ENCODE peak calls at places on chromosomes 7 and 10, in nine cellular contexts. C is suprapubic skin, H is Right ventricle myocardium superior, Z is mesothelial cell of epicardium, F is Peyer's patch, R is EH, P is nucleus accumbens, N is GM03348, A is A549. V is an unnamed sample.

GRCh38 chr10:28722065-28722803 is 44.9 kb downstream of the BAMBI start:
- DNase-seq in C (no peak), H (peak; percentile 66), Z (no peak), F (no peak), R (peak; percentile 61), P (peak; percentile 69), N (peak; percentile 53), A (peak; percentile 31), V (peak; percentile 45)

GRCh38 chr10:5560142-5560843 is 35.5 kb downstream of the CALML3 start:
- DNase-seq in C (peak; percentile 27), H (no peak), Z (no peak), F (no peak), R (no peak), P (no peak), N (no peak), A (no peak), V (no peak)

GRCh38 chr7:154853063-154853726 is 149.7 kb downstream of the PAXIP1 start:
- DNase-seq in C (no peak), H (no peak), Z (no peak), F (no peak), R (no peak), P (no peak), N (no peak), A (no peak), V (no peak)

GRCh38 chr7:50782376-50783208 is at the start of gene GRB10:
- DNase-seq in C (no peak), H (peak; percentile 56), Z (no peak), F (no peak), R (peak; percentile 42), P (peak; percentile 79), N (peak; percentile 84), A (no peak), V (no peak)

GRCh38 chr10:4131407-4132215 is 346.6 kb upstream of the KLF6 start:
- DNase-seq in C (no peak), H (no peak), Z (no peak), F (no peak), R (peak; percentile 97), P (no peak), N (peak; percentile 77), A (peak; percentile 10), V (no peak)

GRCh38 chr7:98251251-98251843 is 685 bp downstream of the TECPR1 start:
- DNase-seq in C (no peak), H (peak; percentile 54), Z (no peak), F (peak; percentile 65), R (no peak), P (peak; percentile 35), N (no peak), A (no peak), V (peak; percentile 34)

GRCh38 chr10:132205650-132206376 is 19.1 kb downstream of the DPYSL4 start:
- DNase-seq in C (no peak), H (peak; percentile 48), Z (no peak), F (no peak), R (no peak), P (no peak), N (no peak), A (no peak), V (peak; percentile 16)

GRCh38 chr7:21580073-21580521 is 37.3 kb downstream of the DNAH11 start:
- DNase-seq in C (no peak), H (no peak), Z (no peak), F (no peak), R (peak; percentile 84), P (no peak), N (peak; percentile 30), A (peak; percentile 11), V (no peak)

GRCh38 chr10:89301231-89301630 is 615 bp upstream of the IFIT2 start:
- DNase-seq in C (no peak), H (no peak), Z (no peak), F (peak; percentile 50), R (peak; percentile 56), P (peak; percentile 22), N (peak; percentile 26), A (peak; percentile 13), V (no peak)

GRCh38 chr7:55309040-55309991 is 55.8 kb upstream of the LANCL2 start:
- DNase-seq in C (no peak), H (peak; percentile 43), Z (no peak), F (peak; percentile 22), R (peak; percentile 3), P (no peak), N (no peak), A (no peak), V (no peak)

GRCh38 chr7:92633211-92633906 is 43.2 kb upstream of the FAM133B start:
- DNase-seq in C (no peak), H (no peak), Z (no peak), F (no peak), R (peak; percentile 93), P (peak; percentile 17), N (peak; percentile 53), A (peak; percentile 79), V (peak; percentile 34)

GRCh38 chr7:24962418-24962962 is 17.5 kb downstream of the OSBPL3 start:
- DNase-seq in C (no peak), H (no peak), Z (no peak), F (no peak), R (no peak), P (no peak), N (no peak), A (no peak), V (no peak)

GRCh38 chr7:42994096-42994495 is 61.9 kb downstream of the MRPL32 start:
- DNase-seq in C (no peak), H (no peak), Z (no peak), F (no peak), R (no peak), P (no peak), N (no peak), A (no peak), V (no peak)

GRCh38 chr7:126842451-126842850 is 410.3 kb downstream of the GRM8 start:
- DNase-seq in C (no peak), H (no peak), Z (no peak), F (no peak), R (no peak), P (no peak), N (no peak), A (no peak), V (no peak)

GRCh38 chr10:110746254-110746826 is 102.2 kb downstream of the RBM20 start:
- DNase-seq in C (peak; percentile 72), H (no peak), Z (no peak), F (peak; percentile 45), R (peak; percentile 70), P (peak; percentile 52), N (peak; percentile 85), A (peak; percentile 66), V (peak; percentile 67)

GRCh38 chr7:27347261-27347610 is 104.6 kb downstream of the EVX1 start:
- DNase-seq in C (no peak), H (no peak), Z (no peak), F (no peak), R (no peak), P (peak; percentile 2), N (no peak), A (no peak), V (no peak)

GRCh38 chr7:40276061-40276460 is 141.3 kb downstream of the SUGCT start:
- DNase-seq in C (no peak), H (no peak), Z (no peak), F (no peak), R (no peak), P (no peak), N (no peak), A (no peak), V (no peak)

GRCh38 chr7:115634633-115635032 is 395.9 kb downstream of the TFEC start:
- DNase-seq in C (no peak), H (no peak), Z (no peak), F (no peak), R (no peak), P (no peak), N (no peak), A (peak; percentile 59), V (no peak)

GRCh38 chr7:151048911-151049463 is 656 bp downstream of the ASIC3 start:
- DNase-seq in C (no peak), H (no peak), Z (no peak), F (no peak), R (no peak), P (no peak), N (no peak), A (no peak), V (no peak)

GRCh38 chr10:62726142-62726541 is 78.4 kb upstream of the ADO start:
- DNase-seq in C (no peak), H (no peak), Z (no peak), F (no peak), R (no peak), P (no peak), N (no peak), A (no peak), V (no peak)

GRCh38 chr10:22816298-22816653 is 101.9 kb upstream of the PIP4K2A start:
- DNase-seq in C (no peak), H (no peak), Z (no peak), F (no peak), R (peak; percentile 96), P (no peak), N (peak; percentile 57), A (peak; percentile 70), V (peak; percentile 24)

GRCh38 chr10:5284311-5285057 is 80.3 kb upstream of the UCN3 start:
- DNase-seq in C (no peak), H (no peak), Z (no peak), F (no peak), R (peak; percentile 79), P (no peak), N (peak; percentile 76), A (peak; percentile 95), V (no peak)

GRCh38 chr7:112076309-112076708 is 129.9 kb downstream of the DOCK4 start:
- DNase-seq in C (no peak), H (no peak), Z (no peak), F (no peak), R (no peak), P (no peak), N (no peak), A (no peak), V (no peak)

GRCh38 chr10:8365935-8366911 is 311.7 kb downstream of the GATA3 start:
- DNase-seq in C (no peak), H (no peak), Z (peak; percentile 22), F (no peak), R (peak; percentile 33), P (no peak), N (peak; percentile 2), A (peak; percentile 99), V (no peak)

GRCh38 chr7:73973091-73973490 is 54.9 kb upstream of the ELN start:
- DNase-seq in C (peak; percentile 58), H (peak; percentile 62), Z (no peak), F (no peak), R (no peak), P (no peak), N (no peak), A (no peak), V (no peak)

GRCh38 chr7:149620961-149621360 is 123.4 kb upstream of the ZNF746 start:
- DNase-seq in C (peak; percentile 56), H (no peak), Z (no peak), F (peak; percentile 78), R (no peak), P (no peak), N (no peak), A (no peak), V (no peak)

GRCh38 chr10:79304479-79305087 is 42.7 kb upstream of the PPIF start:
- DNase-seq in C (no peak), H (no peak), Z (no peak), F (no peak), R (no peak), P (no peak), N (no peak), A (no peak), V (no peak)

GRCh38 chr10:8404721-8405120 is 350.2 kb downstream of the GATA3 start:
- DNase-seq in C (no peak), H (no peak), Z (no peak), F (no peak), R (no peak), P (no peak), N (no peak), A (no peak), V (no peak)

GRCh38 chr10:102583435-102584417 is 60.6 kb upstream of the TRIM8 start:
- DNase-seq in C (peak; percentile 88), H (peak; percentile 89), Z (peak; percentile 58), F (peak; percentile 87), R (peak; percentile 88), P (peak; percentile 79), N (peak; percentile 91), A (peak; percentile 87), V (peak; percentile 88)

GRCh38 chr10:99329238-99329890 is at the start of gene CNNM1:
- DNase-seq in C (no peak), H (peak; percentile 43), Z (peak; percentile 25), F (no peak), R (peak; percentile 54), P (peak; percentile 64), N (peak; percentile 62), A (peak; percentile 77), V (peak; percentile 30)

GRCh38 chr7:44104880-44105771 is 981 bp downstream of the AEBP1 start:
- DNase-seq in C (no peak), H (no peak), Z (no peak), F (no peak), R (peak; percentile 83), P (no peak), N (peak; percentile 77), A (no peak), V (no peak)

V was measured in BE2C.